ENCODE peak calls at places on chromosomes 3 and 15, in ten cellular contexts. J is ovary; B is colonic mucosa; C is CD8-positive, alpha-beta T cell; X is fibroblast of mammary gland; L is foreskin fibroblast; F is cardiac muscle cell; U is mammary epithelial cell; W is neural progenitor cell; T is dorsolateral prefrontal cortex. I is an unnamed sample.

GRCh38 chr3:159978353-159978752 is 10.3 kb upstream of the IL12A start:
- DNase-seq in C (no peak), U (no peak), T (no peak), B (peak; percentile 49), W (no peak), X (no peak), F (no peak), L (no peak), J (no peak), I (peak; percentile 48)

GRCh38 chr3:128489860-128490649 is 2.9 kb downstream of the GATA2 start:
- DNase-seq in W (peak; percentile 95), X (no peak), B (peak; percentile 33), U (peak; percentile 34), C (no peak), T (peak; percentile 5), J (no peak), L (peak; percentile 62), F (peak; percentile 79), I (no peak)

GRCh38 chr15:89367485-89368451 is 33.1 kb upstream of the POLG start:
- DNase-seq in X (peak; percentile 17), J (no peak), T (peak; percentile 87), C (no peak), F (no peak), L (peak; percentile 20), W (peak; percentile 80), B (peak; percentile 34), U (no peak), I (no peak)

GRCh38 chr3:197417451-197417850 is 119.0 kb upstream of the DLG1 start:
- DNase-seq in C (no peak), L (peak; percentile 40), W (no peak), T (no peak), X (peak; percentile 45), U (peak; percentile 38), F (no peak), B (no peak), J (no peak), I (no peak)

GRCh38 chr15:94287794-94288246 is 56.5 kb downstream of the MCTP2 start:
- DNase-seq in B (peak; percentile 29), F (no peak), L (no peak), J (no peak), U (no peak), X (no peak), C (no peak), W (no peak), T (no peak), I (no peak)

GRCh38 chr3:172627057-172627809 is 83.6 kb downstream of the NCEH1 start:
- DNase-seq in J (no peak), C (no peak), X (peak; percentile 73), T (no peak), B (no peak), F (no peak), U (peak; percentile 37), L (peak; percentile 43), W (no peak), I (no peak)

GRCh38 chr15:58552505-58553364 is 120.9 kb downstream of the LIPC start:
- DNase-seq in W (no peak), L (peak; percentile 7), U (no peak), X (peak; percentile 62), F (no peak), T (no peak), B (no peak), C (no peak), J (no peak), I (no peak)

GRCh38 chr15:90232941-90233700 is 620 bp downstream of the CIB1 start:
- DNase-seq in W (peak; percentile 72), L (peak; percentile 79), X (peak; percentile 51), C (peak; percentile 32), J (peak; percentile 52), B (peak; percentile 90), F (peak; percentile 73), T (no peak), U (peak; percentile 60), I (peak; percentile 96)

GRCh38 chr3:177647876-177648275 is 450.6 kb upstream of the TBL1XR1 start:
- DNase-seq in X (no peak), F (no peak), C (no peak), U (no peak), L (no peak), J (no peak), B (no peak), T (no peak), W (no peak), I (peak; percentile 46)

GRCh38 chr3:13115991-13116390 is 42.8 kb upstream of the IQSEC1 start:
- DNase-seq in B (no peak), X (no peak), W (no peak), C (no peak), U (no peak), L (no peak), F (no peak), J (no peak), T (no peak), I (no peak)

GRCh38 chr3:97689962-97690361 is 74.6 kb upstream of the ARL6 start:
- DNase-seq in J (no peak), F (no peak), L (no peak), U (no peak), B (no peak), W (no peak), T (no peak), X (no peak), C (no peak), I (no peak)

GRCh38 chr3:61015840-61016239 is 235.4 kb downstream of the FHIT start:
- DNase-seq in X (no peak), L (no peak), W (no peak), F (no peak), U (no peak), B (no peak), T (no peak), J (no peak), C (no peak), I (no peak)

DNA sequence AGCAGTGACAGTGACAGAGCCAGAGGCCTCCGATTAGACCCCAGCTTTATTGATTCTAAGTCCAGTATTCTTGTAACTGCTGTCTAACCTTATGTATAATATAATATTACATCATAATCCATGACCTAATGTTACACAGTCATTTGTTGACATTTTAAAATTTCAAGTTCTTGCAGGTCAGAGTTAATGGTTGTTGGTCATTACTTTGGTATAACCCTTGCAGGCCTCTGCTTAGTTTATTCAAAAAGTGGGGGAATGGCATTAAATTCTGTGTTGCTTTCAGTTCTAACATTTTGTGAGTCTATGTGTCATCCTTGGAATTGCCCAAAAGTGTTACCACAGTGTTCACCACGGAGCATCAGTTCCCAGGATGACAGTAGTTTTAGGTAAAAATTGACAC is 174.7 kb upstream of the BCL6 start:
- DNase-seq in L (peak; percentile 53), T (no peak), X (peak; percentile 27), C (no peak), J (no peak), U (no peak), W (no peak), F (no peak), B (no peak), I (no peak)
- H3K4me3 ChIP-seq in L (no peak overlapping the region), T (no peak overlapping the region), X (no peak overlapping the region), C (peak overlapping the region; percentile 45), J (no peak overlapping the region), U (no peak overlapping the region), W (no peak overlapping the region), F (no peak overlapping the region), B (no peak overlapping the region), I (no peak overlapping the region)

GRCh38 chr3:50675179-50676030 is 678 bp downstream of the DOCK3 start:
- DNase-seq in B (no peak), F (peak; percentile 60), J (no peak), X (no peak), W (peak; percentile 85), T (peak; percentile 73), C (peak; percentile 31), L (peak; percentile 23), U (no peak), I (no peak)
- H3K4me3 ChIP-seq in B (peak overlapping the region; percentile 23), F (peak overlapping the region; percentile 68), J (peak overlapping the region; percentile 31), X (no peak overlapping the region), W (peak overlapping the region; percentile 64), T (peak overlapping the region; percentile 61), C (peak overlapping the region; percentile 50), L (peak overlapping the region; percentile 14), U (no peak overlapping the region), I (peak overlapping the region; percentile 58)

GRCh38 chr15:44289352-44289790 is 852 bp downstream of the GOLM2 start:
- DNase-seq in J (no peak), X (peak; percentile 23), U (no peak), B (no peak), C (no peak), T (no peak), W (no peak), F (no peak), L (peak; percentile 22), I (no peak)

DNA sequence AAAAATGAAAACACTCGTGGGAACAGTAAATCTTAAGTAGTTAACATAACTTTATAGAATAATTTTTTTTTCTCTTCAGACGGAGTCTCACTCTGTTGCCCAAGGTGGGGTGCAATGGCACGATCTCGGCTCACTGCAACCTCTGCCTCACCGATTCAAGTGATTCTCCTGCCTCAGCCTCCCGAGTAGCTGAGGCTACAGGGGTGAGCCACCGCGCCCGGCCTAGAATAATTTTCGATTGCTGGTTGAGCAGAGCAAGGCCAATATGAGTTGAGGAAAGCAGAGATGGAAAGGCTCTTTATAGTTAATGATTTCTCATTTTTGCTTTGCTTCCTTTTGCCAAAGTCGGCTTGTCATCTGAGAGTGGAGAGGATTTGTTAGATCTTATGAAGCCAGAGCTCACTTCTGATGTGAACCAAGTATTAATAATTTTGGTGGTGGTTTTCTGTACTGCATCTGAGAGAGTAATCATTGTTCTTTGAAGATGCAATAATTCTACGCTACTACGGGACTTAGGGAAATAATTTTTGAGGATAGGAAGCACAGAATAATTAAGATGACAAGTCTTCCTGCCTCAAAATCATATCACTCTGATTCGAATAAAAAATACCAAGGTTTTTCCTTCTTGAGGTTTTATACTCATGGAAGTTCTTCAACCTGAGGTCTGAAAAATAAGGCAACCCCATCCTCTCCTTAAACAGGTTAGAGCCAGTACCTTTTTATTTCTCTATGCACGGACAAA is 1.5 kb upstream of the GOLM2 start:
- DNase-seq in X (peak; percentile 7), J (no peak), B (no peak), T (no peak), L (peak; percentile 10), U (peak; percentile 9), W (no peak), C (no peak), F (no peak), I (no peak)
- H3K4me3 ChIP-seq in X (peak overlapping the region; percentile 95), J (peak overlapping the region; percentile 94), B (peak overlapping the region; percentile 89), T (peak overlapping the region; percentile 85), L (peak overlapping the region; percentile 68), U (peak overlapping the region; percentile 90), W (peak overlapping the region; percentile 75), C (peak overlapping the region; percentile 77), F (peak overlapping the region; percentile 97), I (no peak overlapping the region)

DNA sequence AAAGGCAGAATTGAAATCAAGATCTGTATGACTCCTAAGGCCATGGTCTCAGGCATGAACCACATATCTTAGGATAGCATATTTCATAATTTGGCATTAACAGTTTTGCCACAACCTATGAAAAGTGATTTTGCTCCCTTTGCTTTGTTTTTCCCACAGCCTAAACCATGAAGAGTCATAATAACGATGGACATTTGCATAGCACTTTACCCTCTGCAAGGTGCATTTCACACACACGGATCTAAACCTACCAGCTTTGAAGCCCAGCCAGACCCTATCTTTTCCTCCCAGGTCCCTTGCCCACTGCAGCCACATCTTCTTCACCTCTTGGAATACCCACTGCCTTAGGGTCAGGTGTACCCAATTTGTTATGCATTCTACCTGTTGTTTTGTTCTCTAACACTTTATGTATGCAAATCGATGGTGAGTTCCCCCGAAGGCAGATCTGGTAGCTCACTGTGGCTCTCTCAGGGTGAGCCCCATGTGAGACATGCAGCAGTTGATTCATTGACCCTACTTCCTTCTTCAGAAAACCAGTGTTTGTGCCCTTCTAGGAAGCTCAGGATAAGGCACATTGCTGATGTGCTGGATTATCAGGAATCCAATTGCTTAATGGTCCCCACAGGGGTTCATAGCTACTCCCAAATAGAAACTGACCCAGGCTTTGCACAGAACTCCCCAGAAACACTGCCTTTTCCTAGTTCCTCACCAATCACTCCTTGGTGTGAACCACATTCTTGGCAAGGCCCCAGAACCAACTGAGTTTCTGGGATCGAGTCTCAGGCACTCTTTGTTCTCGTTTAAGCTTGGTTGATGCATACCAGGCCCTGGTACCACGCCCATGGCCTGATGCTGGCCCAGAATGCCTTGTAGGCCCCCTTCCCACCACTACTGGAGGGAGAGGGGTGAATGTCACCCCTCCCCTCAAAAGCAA is 8.8 kb downstream of the ARHGAP31 start:
- DNase-seq in F (no peak), J (no peak), U (no peak), W (no peak), B (no peak), C (no peak), T (no peak), X (no peak), L (no peak), I (no peak)
- H3K4me3 ChIP-seq in F (no peak overlapping the region), J (no peak overlapping the region), U (no peak overlapping the region), W (no peak overlapping the region), B (no peak overlapping the region), C (no peak overlapping the region), T (no peak overlapping the region), X (no peak overlapping the region), L (no peak overlapping the region), I (no peak overlapping the region)

I was measured in small intestine.